ENCODE peak calls at places on chromosomes 6 and 20, in five cellular contexts. One of them, this sample, is unnamed.

GRCh38 chr6:10419749-10420545 is 5.1 kb upstream of the TFAP2A start:
- DNase-seq in C1 segment of cervical spinal cord: no peak
- DNase-seq in GM10248: peak
- DNase-seq in bronchial epithelial cell: peak
- DNase-seq in CD14-positive monocyte: no peak
- DNase-seq in this sample: no peak

GRCh38 chr20:35344354-35344837 is 52.2 kb upstream of the FAM83C start:
- DNase-seq in bronchial epithelial cell: peak
- DNase-seq in GM10248: no peak
- DNase-seq in CD14-positive monocyte: no peak
- DNase-seq in C1 segment of cervical spinal cord: no peak
- DNase-seq in this sample: no peak

GRCh38 chr20:62303327-62304226 is 780 bp downstream of the ADRM1 start:
- DNase-seq in C1 segment of cervical spinal cord: no peak
- DNase-seq in bronchial epithelial cell: peak
- DNase-seq in CD14-positive monocyte: no peak
- DNase-seq in GM10248: peak
- DNase-seq in this sample: no peak

GRCh38 chr6:75855047-75855446 is 106.0 kb downstream of the MYO6 start:
- DNase-seq in bronchial epithelial cell: peak
- DNase-seq in GM10248: peak
- DNase-seq in C1 segment of cervical spinal cord: no peak
- DNase-seq in CD14-positive monocyte: no peak
- DNase-seq in this sample: no peak

GRCh38 chr6:83429857-83430605 is 820 bp downstream of the ME1 start:
- DNase-seq in GM10248: peak
- DNase-seq in C1 segment of cervical spinal cord: no peak
- DNase-seq in CD14-positive monocyte: no peak
- DNase-seq in bronchial epithelial cell: peak
- DNase-seq in this sample: no peak

GRCh38 chr6:104955927-104956662 is 812 bp upstream of the LIN28B start:
- DNase-seq in CD14-positive monocyte: no peak
- DNase-seq in C1 segment of cervical spinal cord: no peak
- DNase-seq in bronchial epithelial cell: no peak
- DNase-seq in GM10248: no peak
- DNase-seq in this sample: peak

GRCh38 chr20:25054995-25055629 is 2.8 kb downstream of the ACSS1 start:
- DNase-seq in CD14-positive monocyte: peak
- DNase-seq in GM10248: no peak
- DNase-seq in bronchial epithelial cell: no peak
- DNase-seq in C1 segment of cervical spinal cord: no peak
- DNase-seq in this sample: no peak

GRCh38 chr20:3340443-3340842 is 67.0 kb downstream of the DNAAF9 start:
- DNase-seq in GM10248: no peak
- DNase-seq in bronchial epithelial cell: no peak
- DNase-seq in C1 segment of cervical spinal cord: peak
- DNase-seq in CD14-positive monocyte: no peak
- DNase-seq in this sample: no peak

GRCh38 chr6:89372506-89372901 is 20.0 kb upstream of the UBE2J1 start:
- DNase-seq in bronchial epithelial cell: no peak
- DNase-seq in C1 segment of cervical spinal cord: no peak
- DNase-seq in GM10248: peak
- DNase-seq in CD14-positive monocyte: no peak
- DNase-seq in this sample: no peak

GRCh38 chr6:36171573-36171972 is 25.0 kb upstream of the BRPF3 start:
- DNase-seq in CD14-positive monocyte: no peak
- DNase-seq in bronchial epithelial cell: no peak
- DNase-seq in GM10248: peak
- DNase-seq in C1 segment of cervical spinal cord: no peak
- DNase-seq in this sample: no peak

GRCh38 chr6:51965222-51965801 is 122.1 kb downstream of the PKHD1 start:
- DNase-seq in GM10248: no peak
- DNase-seq in CD14-positive monocyte: no peak
- DNase-seq in C1 segment of cervical spinal cord: no peak
- DNase-seq in bronchial epithelial cell: no peak
- DNase-seq in this sample: no peak

GRCh38 chr6:111805511-111806181 is 67.6 kb downstream of the FYN start:
- DNase-seq in GM10248: peak
- DNase-seq in CD14-positive monocyte: no peak
- DNase-seq in C1 segment of cervical spinal cord: no peak
- DNase-seq in bronchial epithelial cell: peak
- DNase-seq in this sample: no peak

GRCh38 chr20:51732454-51732791 is 35.8 kb downstream of the ATP9A start:
- DNase-seq in C1 segment of cervical spinal cord: peak
- DNase-seq in CD14-positive monocyte: no peak
- DNase-seq in GM10248: no peak
- DNase-seq in bronchial epithelial cell: no peak
- DNase-seq in this sample: no peak

GRCh38 chr6:159931112-159931511 is 37.8 kb upstream of the IGF2R start:
- DNase-seq in bronchial epithelial cell: no peak
- DNase-seq in GM10248: no peak
- DNase-seq in C1 segment of cervical spinal cord: no peak
- DNase-seq in CD14-positive monocyte: no peak
- DNase-seq in this sample: no peak

GRCh38 chr6:110618591-110619267 is 142.3 kb upstream of the SLC22A16 start:
- DNase-seq in bronchial epithelial cell: no peak
- DNase-seq in C1 segment of cervical spinal cord: no peak
- DNase-seq in CD14-positive monocyte: no peak
- DNase-seq in GM10248: no peak
- DNase-seq in this sample: no peak

GRCh38 chr6:5481024-5481423 is 219.7 kb downstream of the FARS2 start:
- DNase-seq in GM10248: no peak
- DNase-seq in CD14-positive monocyte: no peak
- DNase-seq in C1 segment of cervical spinal cord: no peak
- DNase-seq in bronchial epithelial cell: no peak
- DNase-seq in this sample: peak